ENCODE peak calls at places on chromosomes 11 and 22, in eight cellular contexts. J is HFF-Myc, C is epithelial cell of esophagus, I is foreskin fibroblast, D is DND-41, L is fibroblast of lung, T is WTC11, H is RWPE1. W is an unnamed sample.

GRCh38 chr22:46484156-46484860 is 53.1 kb downstream of the CELSR1 start:
- DNase-seq in J (no peak), C (no peak), I (no peak), D (no peak), L (no peak), T (no peak), H (no peak), W (no peak)

GRCh38 chr11:20261526-20261925 is 101.3 kb upstream of the DBX1 start:
- DNase-seq in J (no peak), C (no peak), I (no peak), D (no peak), L (no peak), T (no peak), H (no peak), W (no peak)

GRCh38 chr11:66950113-66950535 is 8.1 kb downstream of the PC start:
- DNase-seq in J (no peak), C (peak; percentile 81), I (peak; percentile 82), D (no peak), L (peak; percentile 75), T (peak; percentile 27), H (no peak), W (peak; percentile 81)

GRCh38 chr11:100630898-100631297 is 56.2 kb upstream of the ARHGAP42 start:
- DNase-seq in J (no peak), C (no peak), I (no peak), D (no peak), L (no peak), T (no peak), H (no peak), W (peak; percentile 7)

GRCh38 chr11:114928260-114928870 is 250.0 kb downstream of the NXPE2 start:
- DNase-seq in J (no peak), C (no peak), I (no peak), D (no peak), L (no peak), T (no peak), H (no peak), W (no peak)

GRCh38 chr11:112999518-112999917 is 38.3 kb downstream of the NCAM1 start:
- DNase-seq in J (no peak), C (peak; percentile 67), I (no peak), D (no peak), L (no peak), T (no peak), H (no peak), W (peak; percentile 77)

GRCh38 chr11:125285844-125286243 is 121.3 kb downstream of the PKNOX2 start:
- DNase-seq in J (no peak), C (no peak), I (no peak), D (no peak), L (no peak), T (no peak), H (no peak), W (no peak)

GRCh38 chr22:26681395-26681821 is 24.0 kb downstream of the MIAT start:
- DNase-seq in J (no peak), C (no peak), I (peak; percentile 39), D (no peak), L (peak; percentile 41), T (peak; percentile 68), H (no peak), W (no peak)

GRCh38 chr11:128610765-128611617 is 23.6 kb upstream of the ETS1 start:
- DNase-seq in J (no peak), C (no peak), I (no peak), D (peak; percentile 97), L (no peak), T (no peak), H (no peak), W (no peak)

GRCh38 chr22:30279932-30280331 is 9.4 kb downstream of the CASTOR1 start:
- DNase-seq in J (no peak), C (no peak), I (no peak), D (no peak), L (no peak), T (no peak), H (no peak), W (no peak)

GRCh38 chr22:31738566-31738965 is 11.4 kb downstream of the PRR14L start:
- DNase-seq in J (no peak), C (no peak), I (peak; percentile 28), D (no peak), L (no peak), T (no peak), H (no peak), W (no peak)

GRCh38 chr11:61627831-61628753 is 47.2 kb upstream of the SYT7 start:
- DNase-seq in J (peak; percentile 44), C (peak; percentile 76), I (peak; percentile 93), D (peak; percentile 20), L (peak; percentile 81), T (peak; percentile 87), H (peak; percentile 71), W (peak; percentile 62)

GRCh38 chr11:62508336-62509058 is 38.1 kb downstream of the AHNAK start:
- DNase-seq in J (no peak), C (peak; percentile 66), I (peak; percentile 84), D (no peak), L (peak; percentile 49), T (peak; percentile 75), H (no peak), W (peak; percentile 64)

GRCh38 chr11:58254936-58255335 is 13.1 kb downstream of the OR10W1 start:
- DNase-seq in J (no peak), C (no peak), I (no peak), D (no peak), L (no peak), T (no peak), H (no peak), W (no peak)

GRCh38 chr22:49760280-49760629 is 67.4 kb downstream of the BRD1 start:
- DNase-seq in J (no peak), C (peak; percentile 80), I (no peak), D (peak; percentile 3), L (no peak), T (no peak), H (no peak), W (peak; percentile 86)

GRCh38 chr11:31809857-31810778 is 1.0 kb downstream of the PAX6 start:
- DNase-seq in J (no peak), C (peak; percentile 49), I (peak; percentile 70), D (no peak), L (peak; percentile 32), T (peak; percentile 61), H (peak; percentile 22), W (no peak)

GRCh38 chr22:43129426-43130425 is 13.5 kb downstream of the MCAT start:
- DNase-seq in J (no peak), C (no peak), I (no peak), D (no peak), L (no peak), T (no peak), H (no peak), W (no peak)

GRCh38 chr11:11081786-11082185 is 223.9 kb upstream of the ZBED5 start:
- DNase-seq in J (no peak), C (no peak), I (no peak), D (no peak), L (no peak), T (no peak), H (no peak), W (no peak)

GRCh38 chr11:95608093-95608492 is 181.5 kb downstream of the FAM76B start:
- DNase-seq in J (no peak), C (no peak), I (peak; percentile 9), D (no peak), L (no peak), T (no peak), H (no peak), W (no peak)

GRCh38 chr22:50171965-50172421 is 1.5 kb downstream of the PANX2 start:
- DNase-seq in J (no peak), C (no peak), I (no peak), D (no peak), L (no peak), T (no peak), H (no peak), W (no peak)

DNA sequence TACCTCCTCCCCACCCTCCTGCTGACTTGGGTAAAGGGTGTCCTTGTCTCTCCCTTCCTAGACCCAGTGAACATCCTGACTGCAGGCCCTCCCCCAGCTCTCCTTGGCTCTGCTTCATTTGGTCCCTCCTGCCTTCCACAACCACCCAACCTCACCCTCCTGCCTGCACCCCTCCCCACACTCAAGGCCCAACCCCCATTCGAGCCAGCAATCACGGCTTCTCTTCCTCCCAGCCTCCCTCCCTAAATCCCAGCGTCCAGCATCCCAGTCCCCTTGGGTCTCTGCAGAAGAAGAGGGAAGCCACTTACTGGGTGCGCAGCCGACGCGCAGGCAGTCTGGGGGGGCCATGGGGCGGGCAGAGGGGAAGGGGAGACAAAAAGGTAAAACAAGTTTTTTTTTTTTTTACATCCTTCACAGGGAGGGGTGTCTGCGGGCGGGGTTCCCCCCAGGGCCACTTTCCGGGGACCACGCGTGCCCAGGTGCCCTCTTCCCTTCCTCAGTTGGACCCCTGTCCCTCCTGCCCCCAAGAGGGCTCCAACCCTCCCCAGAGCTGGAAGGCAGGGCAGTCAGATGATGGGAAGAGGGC is 62.5 kb downstream of the SLC22A12 start:
- DNase-seq in J (no peak), C (no peak), I (no peak), D (no peak), L (no peak), T (no peak), H (no peak), W (no peak)
- TF ChIP-seq CTCF in J (no peak), C (no peak), I (no peak), D (no peak), L (no peak), T (no peak), H (no peak), W (no peak)

GRCh38 chr22:32799516-32799915 is 2.0 kb upstream of the TIMP3 start:
- DNase-seq in J (no peak), C (no peak), I (no peak), D (no peak), L (no peak), T (no peak), H (no peak), W (no peak)

GRCh38 chr22:32801436-32802290 is at the start of gene TIMP3:
- DNase-seq in J (peak; percentile 45), C (peak; percentile 55), I (peak; percentile 94), D (no peak), L (peak; percentile 90), T (peak; percentile 87), H (peak; percentile 41), W (no peak)

GRCh38 chr22:32802291-32802826 is 854 bp downstream of the TIMP3 start:
- DNase-seq in J (no peak), C (peak; percentile 33), I (peak; percentile 51), D (no peak), L (peak; percentile 16), T (no peak), H (no peak), W (no peak)

GRCh38 chr22:32800158-32800557 is 1.3 kb upstream of the TIMP3 start:
- DNase-seq in J (no peak), C (no peak), I (peak; percentile 64), D (no peak), L (peak; percentile 19), T (no peak), H (no peak), W (no peak)

GRCh38 chr22:32801001-32801435 is 487 bp upstream of the TIMP3 start:
- DNase-seq in J (no peak), C (no peak), I (no peak), D (no peak), L (peak; percentile 26), T (no peak), H (no peak), W (no peak)
- TF ChIP-seq CTCF in J (no peak), C (no peak), I (no peak), D (no peak), L (no peak), T (no peak), H (no peak), W (no peak)

GRCh38 chr11:123624974-123625373 is 29.4 kb downstream of the SCN3B start:
- DNase-seq in J (no peak), C (peak; percentile 8), I (peak; percentile 59), D (no peak), L (peak; percentile 9), T (no peak), H (no peak), W (peak; percentile 9)
- TF ChIP-seq CTCF in J (no peak), C (no peak), I (no peak), D (no peak), L (no peak), T (no peak), H (no peak), W (no peak)

GRCh38 chr11:69241075-69241740 is 52.7 kb upstream of the MYEOV start:
- DNase-seq in J (no peak), C (no peak), I (no peak), D (no peak), L (no peak), T (no peak), H (no peak), W (no peak)
- TF ChIP-seq CTCF in J (no peak), C (no peak), I (peak; percentile 1), D (no peak), L (no peak), T (no peak), H (no peak), W (no peak)